ENCODE peak calls at places on chromosomes 12 and 14, in four cellular contexts. Y is retinal pigment epithelial cell, H is SK-N-SH, N is A549. O is an unnamed sample.

GRCh38 chr14:67704484-67705089 is 2.9 kb downstream of the RDH12 start:
- DNase-seq in Y (peak), N (peak), H (peak), O (peak)

GRCh38 chr12:110744176-110744575 is 1.5 kb upstream of the PPP1CC start:
- DNase-seq in Y (no peak), H (no peak), N (peak), O (no peak)

GRCh38 chr12:52055781-52056711 is 4.8 kb downstream of the NR4A1 start:
- DNase-seq in N (peak), H (no peak), Y (no peak), O (no peak)

GRCh38 chr12:87930033-87930432 is 99.2 kb downstream of the C12orf50 start:
- DNase-seq in Y (peak), N (no peak), H (no peak), O (peak)

GRCh38 chr12:8501720-8502119 is 11.6 kb upstream of the CLEC4D start:
- DNase-seq in H (no peak), N (no peak), Y (no peak), O (no peak)

GRCh38 chr14:81710232-81710845 is 176.7 kb upstream of the SEL1L start:
- DNase-seq in N (peak), Y (no peak), H (peak), O (peak)

GRCh38 chr12:6767592-6768384 is 1.6 kb downstream of the PTMS start:
- DNase-seq in H (peak), Y (no peak), N (no peak), O (no peak)

GRCh38 chr14:93994919-93995682 is 2.0 kb upstream of the CCDC197 start:
- DNase-seq in N (peak), Y (peak), H (no peak), O (peak)

GRCh38 chr12:32211066-32211768 is 104.6 kb downstream of the BICD1 start:
- DNase-seq in Y (no peak), H (no peak), N (no peak), O (no peak)

GRCh38 chr12:6095269-6095668 is 29.2 kb downstream of the VWF start:
- DNase-seq in N (no peak), H (no peak), Y (no peak), O (no peak)

GRCh38 chr12:9133243-9133938 is 17.7 kb upstream of the A2M start:
- DNase-seq in N (no peak), H (no peak), Y (peak), O (no peak)

GRCh38 chr12:11347810-11348209 is 37.6 kb upstream of the PRB4 start:
- DNase-seq in H (peak), N (no peak), Y (no peak), O (no peak)

GRCh38 chr12:131829351-131829794 is 1.2 kb downstream of the MMP17 start:
- DNase-seq in Y (no peak), H (peak), N (peak), O (no peak)

GRCh38 chr14:24473211-24473610 is 30.6 kb upstream of the SDR39U1 start:
- DNase-seq in N (no peak), H (no peak), Y (no peak), O (no peak)

GRCh38 chr12:103924761-103925641 is 5.2 kb upstream of the HSP90B1 start:
- DNase-seq in N (peak), H (no peak), Y (no peak), O (peak)

GRCh38 chr12:105850103-105850968 is 288.4 kb downstream of the NUAK1 start:
- DNase-seq in Y (no peak), N (no peak), H (no peak), O (no peak)

GRCh38 chr12:89384050-89384749 is 31.9 kb upstream of the DUSP6 start:
- DNase-seq in H (peak), N (no peak), Y (no peak), O (peak)

GRCh38 chr12:89664441-89664840 is 44.2 kb downstream of the ATP2B1 start:
- DNase-seq in H (no peak), Y (no peak), N (no peak), O (no peak)

GRCh38 chr14:103546651-103547454 is 15.6 kb downstream of the BAG5 start:
- DNase-seq in N (peak), H (peak), Y (no peak), O (peak)

GRCh38 chr14:50768693-50769092 is 62.3 kb downstream of the NIN start:
- DNase-seq in N (no peak), Y (no peak), H (no peak), O (no peak)

GRCh38 chr12:26097046-26097878 is 27.6 kb downstream of the BHLHE41 start:
- DNase-seq in N (peak), H (peak), Y (peak), O (peak)

GRCh38 chr14:103164006-103164405 is 40.7 kb downstream of the TNFAIP2 start:
- DNase-seq in N (no peak), Y (no peak), H (no peak), O (no peak)

GRCh38 chr14:52072266-52072780 is 3.5 kb upstream of the NID2 start:
- DNase-seq in Y (peak), H (no peak), N (no peak), O (no peak)

GRCh38 chr12:104374071-104374470 is 70.5 kb downstream of the EID3 start:
- DNase-seq in H (no peak), N (no peak), Y (no peak), O (no peak)

GRCh38 chr12:108055135-108055534 is 74.0 kb upstream of the WSCD2 start:
- DNase-seq in N (no peak), Y (no peak), H (peak), O (no peak)

GRCh38 chr12:53575502-53576264 is 50.5 kb downstream of the ATF7 start:
- DNase-seq in Y (no peak), H (no peak), N (peak), O (peak)

GRCh38 chr14:61395115-61395725 is 73.8 kb downstream of the PRKCH start:
- DNase-seq in H (no peak), Y (no peak), N (no peak), O (no peak)
- H3K4me3 ChIP-seq in H (no peak), Y (no peak), N (no peak), O (no peak)

DNA sequence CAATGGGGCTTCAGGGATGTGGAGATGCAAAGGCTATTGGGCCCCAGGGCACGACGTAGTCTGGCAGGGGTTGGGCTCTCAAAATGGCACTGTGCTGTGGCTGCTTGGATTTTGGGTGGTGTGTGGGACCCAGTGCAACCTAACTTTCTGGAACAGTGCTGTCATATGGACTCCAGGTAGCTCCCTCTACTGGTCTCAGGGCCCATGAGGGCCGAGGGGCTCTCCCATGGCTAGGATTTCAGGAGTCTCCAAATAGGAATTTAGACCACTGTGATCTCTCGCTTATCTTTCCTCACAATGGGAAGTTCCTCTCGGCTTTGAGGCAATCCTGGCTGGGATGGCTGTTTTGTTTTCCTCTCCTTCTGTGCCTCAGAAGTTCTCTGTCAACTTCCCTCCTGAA is 68.2 kb upstream of the MUCL1 start:
- DNase-seq in N (no peak), Y (no peak), H (no peak), O (no peak)
- TF ChIP-seq CTCF in N (no peak), Y (no peak), H (no peak), O (no peak)

DNA sequence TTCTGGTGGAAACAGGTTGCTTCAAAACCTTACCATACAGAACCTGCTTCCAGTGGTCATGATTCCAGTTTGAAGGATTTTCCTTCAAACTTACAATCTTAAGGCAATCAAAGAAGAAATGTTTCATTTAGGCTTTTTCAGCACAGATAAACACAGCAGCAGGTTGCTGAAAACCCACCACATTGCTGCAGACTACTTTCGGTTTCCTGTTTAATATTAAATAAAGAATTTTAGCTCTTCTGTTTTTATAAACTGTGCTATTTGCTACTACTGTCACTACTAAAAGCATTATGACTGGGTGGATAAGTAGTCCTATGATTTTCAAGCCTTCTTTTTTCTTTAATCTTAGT is 13.2 kb upstream of the FOXN3 start:
- DNase-seq in H (no peak), N (no peak), Y (no peak), O (no peak)
- H3K4me3 ChIP-seq in H (no peak), N (no peak), Y (no peak), O (no peak)

GRCh38 chr14:69839661-69840060 is 39.6 kb upstream of the SMOC1 start:
- DNase-seq in H (no peak), Y (no peak), N (no peak), O (no peak)

GRCh38 chr14:69842671-69843407 is 36.4 kb upstream of the SMOC1 start:
- DNase-seq in H (no peak), N (no peak), Y (no peak), O (no peak)

GRCh38 chr14:69844171-69844570 is 35.0 kb upstream of the SMOC1 start:
- DNase-seq in Y (no peak), N (no peak), H (no peak), O (no peak)

GRCh38 chr14:69839017-69839416 is 40.2 kb upstream of the SMOC1 start:
- DNase-seq in H (no peak), Y (no peak), N (no peak), O (no peak)
- TF ChIP-seq CTCF in H (no peak), Y (no peak), N (no peak), O (no peak)